ENCODE peak calls at places on chromosomes 7 and 10, in seven cellular contexts. A, V, M, B, O, N and W are unnamed samples.

GRCh38 chr7:157474685-157475084 is 137.9 kb downstream of the DNAJB6 start:
- DNase-seq in A (peak), V (no peak), M (no peak), B (peak), O (peak), N (no peak), W (peak)

GRCh38 chr10:96212911-96213310 is 58.5 kb downstream of the BLNK start:
- DNase-seq in A (no peak), V (no peak), M (no peak), B (no peak), O (no peak), N (no peak), W (no peak)

GRCh38 chr7:144606231-144606630 is 202.7 kb upstream of the NOBOX start:
- DNase-seq in A (no peak), V (no peak), M (no peak), B (no peak), O (no peak), N (no peak), W (no peak)

GRCh38 chr10:85433248-85433647 is 933.3 kb downstream of the GRID1 start:
- DNase-seq in A (no peak), V (no peak), M (no peak), B (no peak), O (no peak), N (no peak), W (no peak)

GRCh38 chr10:73956476-73957338 is 41.2 kb upstream of the VCL start:
- DNase-seq in A (no peak), V (no peak), M (peak), B (no peak), O (peak), N (peak), W (peak)

GRCh38 chr7:34064511-34065158 is 159.3 kb downstream of the BMPER start:
- DNase-seq in A (no peak), V (no peak), M (no peak), B (peak), O (no peak), N (peak), W (no peak)

GRCh38 chr7:135714534-135715009 is 13.4 kb downstream of the SLC13A4 start:
- DNase-seq in A (no peak), V (no peak), M (no peak), B (peak), O (no peak), N (peak), W (no peak)

GRCh38 chr10:113557389-113558321 is 4.8 kb downstream of the HABP2 start:
- DNase-seq in A (no peak), V (peak), M (peak), B (no peak), O (peak), N (no peak), W (no peak)

GRCh38 chr10:124713679-124714298 is 30.4 kb downstream of the FAM53B start:
- DNase-seq in A (no peak), V (no peak), M (no peak), B (no peak), O (no peak), N (no peak), W (no peak)

GRCh38 chr7:30897770-30898169 is 13.9 kb upstream of the AQP1 start:
- DNase-seq in A (no peak), V (no peak), M (no peak), B (no peak), O (no peak), N (no peak), W (no peak)

GRCh38 chr7:84848219-84848973 is 338.5 kb downstream of the SEMA3D start:
- DNase-seq in A (no peak), V (no peak), M (peak), B (no peak), O (no peak), N (no peak), W (no peak)

GRCh38 chr7:134766779-134767566 is 12.5 kb upstream of the CALD1 start:
- DNase-seq in A (peak), V (no peak), M (no peak), B (no peak), O (no peak), N (peak), W (peak)

GRCh38 chr10:90960355-90960814 is 39.5 kb upstream of the ANKRD1 start:
- DNase-seq in A (no peak), V (no peak), M (peak), B (peak), O (no peak), N (peak), W (peak)

GRCh38 chr7:100157334-100158228 is 942 bp downstream of the TRAPPC14 start:
- DNase-seq in A (no peak), V (no peak), M (peak), B (no peak), O (peak), N (peak), W (no peak)

GRCh38 chr7:100803398-100804161 is 23.7 kb downstream of the EPHB4 start:
- DNase-seq in A (peak), V (peak), M (peak), B (peak), O (peak), N (peak), W (peak)

GRCh38 chr7:142854505-142855400 is at the start of gene EPHB6:
- DNase-seq in A (peak), V (peak), M (no peak), B (peak), O (peak), N (peak), W (peak)

GRCh38 chr7:104160375-104160774 is 47.4 kb downstream of the ORC5 start:
- DNase-seq in A (no peak), V (no peak), M (peak), B (no peak), O (peak), N (peak), W (no peak)

GRCh38 chr7:46178685-46179084 is 257.6 kb upstream of the IGFBP3 start:
- DNase-seq in A (no peak), V (no peak), M (no peak), B (no peak), O (no peak), N (peak), W (no peak)

GRCh38 chr10:72083234-72084093 is 4.9 kb downstream of the SPOCK2 start:
- DNase-seq in A (no peak), V (no peak), M (no peak), B (no peak), O (no peak), N (no peak), W (no peak)

GRCh38 chr7:136925556-136925955 is 57.1 kb downstream of the CHRM2 start:
- DNase-seq in A (no peak), V (no peak), M (peak), B (no peak), O (no peak), N (peak), W (no peak)

GRCh38 chr10:49593998-49594397 is 16.1 kb upstream of the SLC18A3 start:
- DNase-seq in A (no peak), V (no peak), M (no peak), B (no peak), O (peak), N (no peak), W (no peak)

GRCh38 chr10:77023396-77023795 is 614.2 kb downstream of the KCNMA1 start:
- DNase-seq in A (no peak), V (no peak), M (no peak), B (no peak), O (no peak), N (no peak), W (no peak)

GRCh38 chr7:139065323-139065722 is 29.5 kb upstream of the ZC3HAV1L start:
- DNase-seq in A (no peak), V (no peak), M (no peak), B (no peak), O (no peak), N (peak), W (no peak)

GRCh38 chr7:8532116-8532515 is 98.7 kb downstream of the NXPH1 start:
- DNase-seq in A (no peak), V (no peak), M (no peak), B (no peak), O (no peak), N (no peak), W (no peak)

GRCh38 chr10:123140164-123140982 is 4.6 kb downstream of the HMX3 start:
- DNase-seq in A (no peak), V (no peak), M (no peak), B (no peak), O (no peak), N (no peak), W (no peak)

GRCh38 chr10:73992899-73993788 is 4.8 kb upstream of the VCL start:
- DNase-seq in A (no peak), V (no peak), M (peak), B (no peak), O (peak), N (peak), W (no peak)

GRCh38 chr10:52099026-52099600 is 215.0 kb upstream of the DKK1 start:
- DNase-seq in A (no peak), V (no peak), M (no peak), B (no peak), O (no peak), N (no peak), W (no peak)

GRCh38 chr10:118763202-118763988 is 8.6 kb upstream of the CACUL1 start:
- DNase-seq in A (no peak), V (no peak), M (no peak), B (no peak), O (no peak), N (no peak), W (no peak)

GRCh38 chr10:23037561-23037960 is 57.8 kb upstream of the MSRB2 start:
- DNase-seq in A (no peak), V (no peak), M (no peak), B (no peak), O (peak), N (no peak), W (no peak)

GRCh38 chr10:118373786-118374185 is 31.7 kb upstream of the FAM204A start:
- DNase-seq in A (no peak), V (no peak), M (peak), B (no peak), O (no peak), N (peak), W (no peak)

GRCh38 chr7:43038229-43038628 is 74.2 kb upstream of the HECW1 start:
- DNase-seq in A (no peak), V (no peak), M (no peak), B (no peak), O (no peak), N (peak), W (no peak)

GRCh38 chr10:132265878-132266496 is 41.8 kb downstream of the STK32C start:
- DNase-seq in A (no peak), V (no peak), M (no peak), B (no peak), O (no peak), N (peak), W (no peak)

GRCh38 chr7:52959336-52959735 is 76.1 kb upstream of the POM121L12 start:
- DNase-seq in A (no peak), V (no peak), M (peak), B (no peak), O (no peak), N (no peak), W (no peak)

GRCh38 chr10:88883443-88883799 is 3.4 kb downstream of the STAMBPL1 start:
- DNase-seq in A (no peak), V (no peak), M (no peak), B (no peak), O (no peak), N (no peak), W (peak)

GRCh38 chr7:121139427-121139826 is 150.9 kb downstream of the CPED1 start:
- DNase-seq in A (no peak), V (no peak), M (no peak), B (no peak), O (no peak), N (peak), W (no peak)

GRCh38 chr10:79435271-79436065 is 10.0 kb downstream of the ZCCHC24 start:
- DNase-seq in A (peak), V (peak), M (no peak), B (no peak), O (no peak), N (peak), W (no peak)

GRCh38 chr10:4902571-4903011 is 60.6 kb upstream of the AKR1C1 start:
- DNase-seq in A (no peak), V (no peak), M (peak), B (no peak), O (peak), N (no peak), W (peak)

GRCh38 chr7:48085433-48085791 is 3.7 kb upstream of the UPP1 start:
- DNase-seq in A (no peak), V (no peak), M (no peak), B (no peak), O (no peak), N (no peak), W (peak)
- H3K4me3 ChIP-seq in A (no peak), V (no peak), M (no peak), B (no peak), O (no peak), N (no peak), W (no peak)

DNA sequence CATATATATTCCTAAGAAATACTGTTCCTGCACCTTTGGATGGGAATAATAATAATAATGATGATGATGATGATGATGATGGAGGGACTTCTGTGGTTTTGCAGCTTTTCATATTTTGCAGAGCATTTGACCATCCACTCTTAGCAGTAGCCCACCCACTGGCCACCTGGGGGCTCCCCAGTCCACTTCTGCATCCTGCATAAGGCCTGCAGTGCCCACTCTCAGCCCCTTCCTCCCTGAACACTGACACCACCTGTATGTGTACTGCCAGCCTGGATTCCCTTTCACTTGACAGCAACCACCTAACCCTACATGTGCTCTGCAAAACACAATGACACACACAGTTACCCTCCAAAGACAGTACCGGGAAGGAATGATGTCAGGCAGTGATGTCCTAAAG is 131.4 kb downstream of the ADAM12 start:
- DNase-seq in A (no peak), V (no peak), M (no peak), B (no peak), O (no peak), N (no peak), W (no peak)
- TF ChIP-seq CTCF in A (no peak), V (no peak), M (no peak), B (no peak), O (no peak), N (no peak), W (no peak)

GRCh38 chr7:124651136-124651535 is 114.5 kb downstream of the GPR37 start:
- DNase-seq in A (no peak), V (no peak), M (no peak), B (no peak), O (no peak), N (no peak), W (no peak)

GRCh38 chr7:124645704-124646103 is 119.9 kb downstream of the GPR37 start:
- DNase-seq in A (no peak), V (no peak), M (no peak), B (no peak), O (no peak), N (no peak), W (peak)

GRCh38 chr7:124652237-124652636 is 113.4 kb downstream of the GPR37 start:
- DNase-seq in A (no peak), V (no peak), M (no peak), B (no peak), O (no peak), N (peak), W (no peak)

DNA sequence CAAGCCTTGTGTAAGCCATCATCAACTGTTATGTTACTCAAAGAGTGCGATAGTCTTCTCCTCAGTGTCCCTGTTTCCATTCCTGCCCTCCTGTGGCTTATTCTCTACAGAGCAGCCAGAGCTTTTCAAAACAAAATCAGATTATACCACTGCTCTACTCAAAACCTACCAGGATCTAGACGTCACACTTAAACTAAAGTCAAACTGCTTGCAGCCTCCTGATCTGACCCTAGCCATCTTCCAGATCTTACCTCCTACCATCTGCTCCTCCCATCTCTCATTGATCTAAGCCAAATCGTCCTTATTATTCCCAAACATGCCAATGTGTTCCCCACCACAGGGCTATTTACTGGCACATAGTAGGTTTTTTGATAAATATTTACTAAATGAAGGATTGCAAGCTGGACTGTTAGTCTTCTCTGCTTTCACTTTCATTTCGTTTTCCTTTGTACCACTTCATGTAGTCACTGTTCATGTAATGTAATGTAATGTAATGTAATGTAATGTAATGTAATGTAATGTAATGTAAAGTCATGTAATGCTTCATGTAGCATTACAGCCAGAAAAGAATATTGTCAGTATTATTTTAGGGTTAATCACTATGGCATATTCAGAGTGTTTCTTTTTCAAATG is 116.1 kb downstream of the GPR37 start:
- DNase-seq in A (no peak), V (no peak), M (no peak), B (no peak), O (no peak), N (no peak), W (peak)
- H3K4me3 ChIP-seq in A (no peak), V (no peak), M (no peak), B (peak), O (no peak), N (peak), W (peak)

GRCh38 chr7:27032843-27033242 is 63.0 kb downstream of the HOXA1 start:
- DNase-seq in A (no peak), V (no peak), M (no peak), B (no peak), O (no peak), N (peak), W (no peak)
- TF ChIP-seq CTCF in A (no peak), V (no peak), M (no peak), B (no peak), O (no peak), N (no peak), W (no peak)

GRCh38 chr7:27148776-27149641 is 1.4 kb upstream of the HOXA6 start:
- DNase-seq in A (no peak), V (no peak), M (peak), B (no peak), O (no peak), N (no peak), W (no peak)
- H3K4me3 ChIP-seq in A (no peak), V (no peak), M (peak), B (peak), O (no peak), N (peak), W (no peak)

GRCh38 chr10:16119445-16119844 is 259.1 kb upstream of the MINDY3 start:
- DNase-seq in A (no peak), V (no peak), M (no peak), B (no peak), O (no peak), N (no peak), W (no peak)

GRCh38 chr10:16117305-16117695 is 257.0 kb upstream of the MINDY3 start:
- DNase-seq in A (no peak), V (no peak), M (no peak), B (no peak), O (no peak), N (no peak), W (no peak)

GRCh38 chr10:16120563-16120962 is 260.3 kb upstream of the MINDY3 start:
- DNase-seq in A (no peak), V (no peak), M (no peak), B (no peak), O (no peak), N (no peak), W (no peak)

DNA sequence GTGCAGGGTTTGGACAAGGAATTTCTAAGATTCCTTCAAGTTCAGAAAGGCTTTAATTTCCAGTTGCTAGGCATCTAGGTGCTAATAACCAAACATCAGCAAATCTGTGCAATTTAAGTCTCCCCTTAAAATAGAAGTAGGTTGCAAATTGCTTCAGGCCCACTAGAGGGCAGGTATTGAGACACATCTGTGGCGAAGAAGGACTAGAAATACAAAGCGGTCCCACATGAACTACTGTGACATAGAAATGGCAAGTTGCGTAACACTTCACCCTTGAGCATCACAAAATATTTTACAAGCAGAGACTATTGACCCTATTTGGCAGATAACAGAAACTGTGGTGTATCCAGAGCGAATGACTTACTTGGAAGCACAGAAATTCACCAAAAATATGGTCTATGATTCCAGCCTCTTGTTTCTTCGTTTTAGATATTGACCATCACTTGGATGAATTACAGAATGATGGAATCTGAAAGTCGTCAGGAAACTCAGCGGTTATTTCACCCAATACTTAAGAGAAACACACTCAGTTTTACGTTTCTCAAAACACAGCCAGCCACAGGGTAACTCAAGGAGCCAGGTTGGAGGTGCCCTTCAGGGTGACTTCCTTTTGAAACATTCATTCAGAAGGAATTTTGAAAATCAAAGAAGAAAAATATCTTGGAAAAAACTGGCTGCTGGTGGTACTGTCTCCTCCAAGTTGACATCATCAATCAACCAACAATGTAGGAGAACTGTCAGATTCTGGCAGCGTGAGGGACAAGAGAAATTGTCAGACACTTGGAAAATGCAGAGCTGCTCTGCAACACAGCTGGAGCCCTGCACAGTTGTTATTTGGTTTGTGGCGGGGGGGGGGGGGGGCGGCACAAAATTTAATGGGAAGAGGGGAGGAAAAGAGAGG is 256.3 kb upstream of the MINDY3 start:
- DNase-seq in A (no peak), V (peak), M (peak), B (peak), O (peak), N (no peak), W (peak)
- TF ChIP-seq CTCF in A (peak), V (peak), M (no peak), B (peak), O (peak), N (peak), W (peak)

GRCh38 chr7:45065031-45065995 is 23.5 kb downstream of the NACAD start:
- DNase-seq in A (no peak), V (no peak), M (no peak), B (no peak), O (no peak), N (no peak), W (no peak)

GRCh38 chr7:45068236-45069023 is 20.3 kb downstream of the NACAD start:
- DNase-seq in A (no peak), V (no peak), M (no peak), B (no peak), O (no peak), N (no peak), W (no peak)

GRCh38 chr7:45064047-45064725 is 24.6 kb downstream of the NACAD start:
- DNase-seq in A (no peak), V (no peak), M (no peak), B (no peak), O (no peak), N (no peak), W (no peak)

GRCh38 chr7:45067582-45067981 is 21.2 kb downstream of the NACAD start:
- DNase-seq in A (no peak), V (no peak), M (no peak), B (no peak), O (no peak), N (no peak), W (no peak)

GRCh38 chr7:45066409-45066808 is 22.4 kb downstream of the NACAD start:
- DNase-seq in A (no peak), V (no peak), M (no peak), B (no peak), O (no peak), N (no peak), W (no peak)
- H3K4me3 ChIP-seq in A (no peak), V (no peak), M (no peak), B (no peak), O (no peak), N (no peak), W (no peak)

GRCh38 chr7:131338173-131338572 is 10.5 kb downstream of the MKLN1 start:
- DNase-seq in A (no peak), V (no peak), M (no peak), B (no peak), O (no peak), N (no peak), W (no peak)
- TF ChIP-seq CTCF in A (no peak), V (no peak), M (no peak), B (no peak), O (no peak), N (no peak), W (no peak)